ENCODE peak calls at places on chromosomes 5 and 9, in ten cellular contexts. K, W, N, T, Z, Q, V, F, L and O are unnamed samples.

GRCh38 chr5:109711681-109712080 is 22.0 kb downstream of the MAN2A1 start:
- DNase-seq in K (no peak), W (no peak), N (no peak), T (no peak), Z (no peak), Q (no peak), V (no peak), F (no peak), L (no peak), O (no peak)

GRCh38 chr5:36730537-36731216 is 124.3 kb downstream of the SLC1A3 start:
- DNase-seq in K (no peak), W (no peak), N (no peak), T (no peak), Z (no peak), Q (no peak), V (no peak), F (no peak), L (no peak), O (no peak)

GRCh38 chr5:8907168-8907868 is 638.6 kb downstream of the SEMA5A start:
- DNase-seq in K (peak), W (no peak), N (no peak), T (no peak), Z (no peak), Q (no peak), V (peak), F (no peak), L (no peak), O (peak)

GRCh38 chr5:112614986-112615385 is 122.7 kb upstream of the APC start:
- DNase-seq in K (no peak), W (no peak), N (no peak), T (no peak), Z (no peak), Q (no peak), V (peak), F (no peak), L (no peak), O (no peak)

GRCh38 chr5:96794757-96795156 is 13.0 kb downstream of the ERAP1 start:
- DNase-seq in K (no peak), W (no peak), N (no peak), T (no peak), Z (no peak), Q (no peak), V (peak), F (no peak), L (no peak), O (no peak)

GRCh38 chr5:112929336-112930081 is 7.5 kb upstream of the REEP5 start:
- DNase-seq in K (no peak), W (no peak), N (no peak), T (no peak), Z (no peak), Q (no peak), V (peak), F (no peak), L (no peak), O (no peak)

GRCh38 chr5:9207820-9208418 is 338.0 kb downstream of the SEMA5A start:
- DNase-seq in K (peak), W (no peak), N (no peak), T (no peak), Z (peak), Q (peak), V (peak), F (no peak), L (no peak), O (peak)

GRCh38 chr5:43140286-43140685 is 19.6 kb downstream of the ZNF131 start:
- DNase-seq in K (peak), W (no peak), N (no peak), T (no peak), Z (peak), Q (no peak), V (no peak), F (no peak), L (no peak), O (peak)

GRCh38 chr9:105204416-105204815 is 40.0 kb upstream of the SLC44A1 start:
- DNase-seq in K (peak), W (no peak), N (no peak), T (no peak), Z (peak), Q (no peak), V (no peak), F (no peak), L (no peak), O (no peak)

GRCh38 chr9:128409998-128410397 is 10.7 kb upstream of the CERCAM start:
- DNase-seq in K (peak), W (no peak), N (no peak), T (no peak), Z (peak), Q (no peak), V (peak), F (no peak), L (no peak), O (peak)

GRCh38 chr5:142929602-142930001 is 159.4 kb downstream of the ARHGAP26 start:
- DNase-seq in K (peak), W (peak), N (no peak), T (no peak), Z (no peak), Q (no peak), V (no peak), F (peak), L (no peak), O (no peak)

GRCh38 chr9:135939351-135940265 is 21.6 kb downstream of the UBAC1 start:
- DNase-seq in K (no peak), W (no peak), N (peak), T (no peak), Z (no peak), Q (no peak), V (no peak), F (no peak), L (no peak), O (no peak)

GRCh38 chr5:86030753-86031152 is 587.0 kb upstream of the COX7C start:
- DNase-seq in K (no peak), W (no peak), N (no peak), T (no peak), Z (no peak), Q (no peak), V (peak), F (no peak), L (no peak), O (no peak)

GRCh38 chr9:127198587-127198986 is 66.0 kb upstream of the GARNL3 start:
- DNase-seq in K (no peak), W (no peak), N (peak), T (no peak), Z (no peak), Q (no peak), V (no peak), F (no peak), L (no peak), O (no peak)

GRCh38 chr9:122087406-122088200 is 5.5 kb downstream of the TTLL11 start:
- DNase-seq in K (peak), W (peak), N (no peak), T (no peak), Z (no peak), Q (no peak), V (peak), F (no peak), L (no peak), O (peak)

GRCh38 chr9:112896131-112896530 is 5.5 kb upstream of the SLC46A2 start:
- DNase-seq in K (no peak), W (no peak), N (no peak), T (no peak), Z (no peak), Q (no peak), V (no peak), F (no peak), L (no peak), O (no peak)

GRCh38 chr5:72154076-72154756 is 46.9 kb downstream of the MAP1B start:
- DNase-seq in K (no peak), W (no peak), N (no peak), T (peak), Z (no peak), Q (no peak), V (no peak), F (no peak), L (no peak), O (no peak)

GRCh38 chr9:115164511-115164974 is 46.6 kb upstream of the TNC start:
- DNase-seq in K (peak), W (no peak), N (no peak), T (no peak), Z (peak), Q (no peak), V (peak), F (no peak), L (no peak), O (no peak)

GRCh38 chr5:138305797-138306196 is 25.8 kb downstream of the CDC25C start:
- DNase-seq in K (no peak), W (peak), N (peak), T (peak), Z (no peak), Q (no peak), V (no peak), F (no peak), L (no peak), O (no peak)

GRCh38 chr9:106203832-106204516 is 509.6 kb downstream of the TMEM38B start:
- DNase-seq in K (no peak), W (no peak), N (no peak), T (no peak), Z (no peak), Q (no peak), V (peak), F (peak), L (no peak), O (no peak)

GRCh38 chr9:93040409-93040808 is 18.1 kb upstream of the SUSD3 start:
- DNase-seq in K (no peak), W (no peak), N (no peak), T (no peak), Z (no peak), Q (no peak), V (no peak), F (no peak), L (no peak), O (no peak)

GRCh38 chr9:126956929-126957686 is 42.5 kb downstream of the RALGPS1 start:
- DNase-seq in K (peak), W (no peak), N (no peak), T (no peak), Z (peak), Q (peak), V (peak), F (no peak), L (no peak), O (peak)

GRCh38 chr5:149408252-149409099 is 29.4 kb upstream of the IL17B start:
- DNase-seq in K (no peak), W (no peak), N (no peak), T (no peak), Z (no peak), Q (no peak), V (no peak), F (no peak), L (peak), O (peak)
- H3K4me3 ChIP-seq in K (peak), W (peak), N (peak), T (peak), Z (peak), Q (no peak), V (no peak), F (peak), L (peak), O (peak)

GRCh38 chr5:912356-913091 is 19.8 kb downstream of the TRIP13 start:
- DNase-seq in K (peak), W (peak), N (no peak), T (no peak), Z (peak), Q (peak), V (peak), F (no peak), L (no peak), O (peak)
- TF ChIP-seq CTCF in K (no peak), W (no peak), N (no peak), T (no peak), Z (peak), Q (peak), V (peak), F (no peak), L (no peak), O (no peak)

GRCh38 chr5:87410941-87411340 is 1.8 kb downstream of the CCNH start:
- DNase-seq in K (peak), W (no peak), N (no peak), T (no peak), Z (peak), Q (no peak), V (peak), F (no peak), L (no peak), O (peak)
- H3K4me3 ChIP-seq in K (peak), W (peak), N (peak), T (no peak), Z (no peak), Q (peak), V (peak), F (no peak), L (peak), O (peak)

DNA sequence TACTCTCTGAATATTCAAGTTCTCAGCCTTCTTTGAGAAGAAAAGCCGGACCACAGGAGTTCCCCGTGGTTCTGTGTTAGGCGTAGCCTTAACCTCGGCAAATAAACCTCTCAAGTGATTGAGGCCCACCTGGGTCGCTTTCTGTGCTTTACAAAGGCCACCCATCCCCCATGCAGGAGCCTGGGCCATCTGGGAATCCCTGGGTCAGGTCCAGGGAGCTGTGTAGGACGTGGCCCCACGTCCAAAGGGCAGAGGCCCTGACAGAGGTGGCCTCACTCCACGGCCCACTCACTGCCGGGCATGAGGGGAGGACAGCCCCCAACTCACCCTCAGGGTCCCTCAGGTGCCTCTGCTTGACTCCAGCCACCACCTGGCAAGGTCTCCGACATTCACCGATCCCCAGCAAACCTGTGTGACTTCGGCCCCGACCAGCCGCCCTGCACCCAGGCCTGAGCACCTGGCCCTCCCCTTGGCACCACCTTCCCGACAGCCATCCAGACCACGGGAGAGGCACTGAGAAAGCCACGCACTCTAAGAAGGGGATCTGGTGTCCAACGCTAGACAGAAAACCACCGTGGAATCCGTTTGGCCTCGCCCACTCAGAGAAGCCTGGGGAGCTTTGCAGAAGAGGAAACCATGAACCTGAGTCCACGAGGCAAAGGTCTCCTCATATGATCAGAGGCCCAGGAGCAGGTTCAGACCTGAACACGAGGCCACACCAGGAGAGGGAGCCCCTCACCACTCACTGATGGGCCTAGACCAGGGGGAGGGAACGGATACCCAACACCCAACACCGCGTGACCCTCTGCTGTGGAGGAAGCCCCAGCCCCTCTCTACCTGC is 4.5 kb downstream of the SLC12A7 start:
- DNase-seq in K (no peak), W (no peak), N (no peak), T (no peak), Z (no peak), Q (no peak), V (no peak), F (no peak), L (no peak), O (no peak)
- TF ChIP-seq CTCF in K (no peak), W (no peak), N (no peak), T (no peak), Z (no peak), Q (no peak), V (no peak), F (no peak), L (no peak), O (no peak)

GRCh38 chr5:79510638-79511037 is 3.3 kb downstream of the HOMER1 start:
- DNase-seq in K (no peak), W (no peak), N (peak), T (peak), Z (no peak), Q (no peak), V (no peak), F (no peak), L (no peak), O (no peak)

GRCh38 chr5:79509244-79509880 is 4.6 kb downstream of the HOMER1 start:
- DNase-seq in K (no peak), W (no peak), N (no peak), T (no peak), Z (no peak), Q (no peak), V (no peak), F (no peak), L (no peak), O (no peak)

GRCh38 chr5:79508354-79508753 is 5.6 kb downstream of the HOMER1 start:
- DNase-seq in K (no peak), W (no peak), N (no peak), T (no peak), Z (no peak), Q (no peak), V (peak), F (no peak), L (no peak), O (no peak)

GRCh38 chr5:79507251-79508205 is 6.4 kb downstream of the HOMER1 start:
- DNase-seq in K (no peak), W (no peak), N (no peak), T (no peak), Z (no peak), Q (no peak), V (no peak), F (no peak), L (no peak), O (no peak)

DNA sequence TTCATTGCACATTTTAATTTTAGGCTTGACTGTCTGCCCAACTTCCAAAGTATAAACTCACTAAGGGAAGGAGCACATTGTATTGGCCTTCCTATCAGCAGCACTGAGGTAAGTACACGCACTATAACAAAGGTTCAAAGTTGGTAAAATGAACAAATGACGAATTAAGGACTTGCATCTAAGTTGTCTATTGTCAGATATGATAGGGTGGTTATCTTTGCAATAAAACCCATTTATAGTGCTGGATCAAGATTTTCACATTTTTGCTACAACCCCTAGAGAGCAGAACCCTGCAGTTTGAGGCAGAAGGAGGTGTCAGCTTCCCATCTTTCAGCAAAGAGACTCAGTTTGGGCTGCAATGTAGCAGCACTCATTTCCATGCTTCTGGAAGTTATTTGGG is 5.1 kb downstream of the HOMER1 start:
- DNase-seq in K (no peak), W (no peak), N (no peak), T (no peak), Z (no peak), Q (no peak), V (no peak), F (no peak), L (no peak), O (no peak)
- H3K4me3 ChIP-seq in K (no peak), W (no peak), N (peak), T (peak), Z (no peak), Q (no peak), V (no peak), F (no peak), L (no peak), O (no peak)

GRCh38 chr5:16740476-16740875 is 123.7 kb upstream of the RETREG1 start:
- DNase-seq in K (no peak), W (no peak), N (no peak), T (no peak), Z (no peak), Q (no peak), V (no peak), F (no peak), L (no peak), O (no peak)
- TF ChIP-seq CTCF in K (no peak), W (no peak), N (no peak), T (no peak), Z (no peak), Q (no peak), V (no peak), F (no peak), L (no peak), O (no peak)

GRCh38 chr9:95506438-95506691 is 10.4 kb downstream of the PTCH1 start:
- DNase-seq in K (peak), W (no peak), N (no peak), T (no peak), Z (peak), Q (peak), V (peak), F (peak), L (no peak), O (peak)

GRCh38 chr9:95503369-95503768 is 13.4 kb downstream of the PTCH1 start:
- DNase-seq in K (no peak), W (no peak), N (no peak), T (no peak), Z (no peak), Q (no peak), V (no peak), F (no peak), L (no peak), O (no peak)

GRCh38 chr9:95505072-95505471 is 11.7 kb downstream of the PTCH1 start:
- DNase-seq in K (no peak), W (no peak), N (no peak), T (no peak), Z (no peak), Q (no peak), V (no peak), F (no peak), L (no peak), O (no peak)

GRCh38 chr9:95505676-95506437 is 10.9 kb downstream of the PTCH1 start:
- DNase-seq in K (peak), W (no peak), N (peak), T (peak), Z (peak), Q (peak), V (peak), F (peak), L (peak), O (peak)

DNA sequence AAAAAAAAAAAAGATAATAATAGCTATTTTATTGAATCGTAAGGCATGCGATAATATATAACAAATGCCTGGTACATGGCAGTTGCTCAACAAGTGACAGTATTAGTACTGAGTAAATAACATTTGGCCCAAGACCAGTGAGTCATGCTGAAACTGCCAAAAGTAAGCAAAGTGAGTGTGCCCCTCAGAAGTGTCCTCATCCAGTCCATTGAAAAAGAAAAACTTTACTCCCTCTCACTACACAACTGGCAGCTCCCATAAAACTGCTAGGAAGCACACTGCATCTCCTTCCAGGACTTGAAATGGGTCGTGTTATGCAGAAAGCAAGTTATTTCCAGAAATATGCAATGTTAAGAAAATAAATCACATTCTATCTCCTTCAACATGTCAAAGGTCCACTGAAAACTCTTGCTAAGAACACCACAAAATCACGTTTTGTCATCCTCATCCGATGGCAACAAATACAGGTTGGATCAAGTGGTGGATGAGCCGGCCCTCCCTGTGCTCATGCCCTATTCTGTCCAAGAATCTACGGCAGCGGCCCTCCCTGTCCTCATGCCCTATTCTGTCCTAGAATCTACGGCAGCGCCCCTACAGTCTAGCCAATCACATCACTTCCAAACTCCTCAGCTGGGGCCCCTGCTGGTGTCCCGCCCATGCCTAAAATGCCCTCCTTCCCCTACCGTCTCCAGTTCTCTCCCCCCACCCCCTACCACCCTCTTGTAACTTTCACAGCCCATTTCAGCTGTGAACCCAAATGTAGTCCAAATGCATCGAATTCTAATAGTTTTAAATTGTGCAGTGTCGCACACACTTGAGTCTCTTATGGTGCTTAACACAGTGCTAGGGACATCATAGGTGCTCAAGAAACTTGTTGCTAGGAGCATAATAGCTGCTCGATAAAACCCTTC is 12.5 kb downstream of the PTCH1 start:
- DNase-seq in K (peak), W (peak), N (no peak), T (peak), Z (peak), Q (peak), V (peak), F (peak), L (no peak), O (peak)
- H3K4me3 ChIP-seq in K (no peak), W (no peak), N (peak), T (no peak), Z (no peak), Q (peak), V (no peak), F (no peak), L (peak), O (peak)